ENCODE peak calls at places on chromosomes 7 and 10, in six cellular contexts. P is GM23338, X is tibial nerve, C is choroid plexus epithelial cell, L is upper lobe of right lung, F is astrocyte of the cerebellum. T is an unnamed sample.

GRCh38 chr10:49290131-49290530 is 8.8 kb upstream of the C10orf71 start:
- DNase-seq in P (no peak), X (no peak), C (no peak), L (no peak), F (no peak), T (no peak)

GRCh38 chr10:130363899-130364298 is 227.7 kb downstream of the GLRX3 start:
- DNase-seq in P (no peak), X (no peak), C (no peak), L (no peak), F (no peak), T (no peak)

GRCh38 chr7:949021-949934 is 5.2 kb downstream of the ADAP1 start:
- DNase-seq in P (no peak), X (no peak), C (no peak), L (peak), F (no peak), T (no peak)

GRCh38 chr7:140688341-140688740 is 8.2 kb upstream of the NDUFB2 start:
- DNase-seq in P (no peak), X (no peak), C (no peak), L (no peak), F (no peak), T (no peak)

GRCh38 chr7:84617265-84618030 is 422.9 kb upstream of the SEMA3A start:
- DNase-seq in P (no peak), X (no peak), C (no peak), L (no peak), F (no peak), T (no peak)

GRCh38 chr10:13977861-13978843 is 352.6 kb downstream of the FRMD4A start:
- DNase-seq in P (no peak), X (no peak), C (peak), L (no peak), F (peak), T (no peak)

GRCh38 chr10:99733366-99733765 is 1.3 kb downstream of the CUTC start:
- DNase-seq in P (no peak), X (no peak), C (no peak), L (no peak), F (no peak), T (no peak)

GRCh38 chr10:130022501-130023299 is 58.6 kb upstream of the EBF3 start:
- DNase-seq in P (no peak), X (no peak), C (peak), L (peak), F (peak), T (no peak)

GRCh38 chr10:77620731-77621130 is 16.9 kb downstream of the KCNMA1 start:
- DNase-seq in P (no peak), X (no peak), C (no peak), L (no peak), F (no peak), T (no peak)

GRCh38 chr10:103449208-103450144 is 2.7 kb downstream of the CALHM2 start:
- DNase-seq in P (no peak), X (no peak), C (no peak), L (no peak), F (no peak), T (no peak)

GRCh38 chr10:18501198-18501597 is 150.2 kb downstream of the NSUN6 start:
- DNase-seq in P (no peak), X (no peak), C (peak), L (no peak), F (no peak), T (no peak)

GRCh38 chr7:155701972-155702544 is 57.6 kb downstream of the RBM33 start:
- DNase-seq in P (no peak), X (no peak), C (peak), L (no peak), F (no peak), T (no peak)

GRCh38 chr10:12510566-12510965 is 161.2 kb downstream of the CAMK1D start:
- DNase-seq in P (no peak), X (no peak), C (no peak), L (no peak), F (peak), T (no peak)

GRCh38 chr10:64115913-64116643 is 594.9 kb downstream of the REEP3 start:
- DNase-seq in P (peak), X (no peak), C (peak), L (no peak), F (no peak), T (no peak)

GRCh38 chr10:88389456-88389855 is 193.7 kb downstream of the RNLS start:
- DNase-seq in P (peak), X (peak), C (peak), L (no peak), F (peak), T (no peak)

GRCh38 chr7:74312418-74313021 is 23.3 kb downstream of the CLIP2 start:
- DNase-seq in P (no peak), X (no peak), C (no peak), L (no peak), F (no peak), T (no peak)

GRCh38 chr7:1296727-1297475 is 64.2 kb downstream of the UNCX start:
- DNase-seq in P (no peak), X (no peak), C (no peak), L (no peak), F (no peak), T (no peak)

GRCh38 chr10:36302086-36302485 is 660.0 kb upstream of the FZD8 start:
- DNase-seq in P (no peak), X (no peak), C (no peak), L (no peak), F (no peak), T (no peak)

GRCh38 chr7:140403878-140404564 is at the start of gene RAB19:
- DNase-seq in P (peak), X (no peak), C (no peak), L (peak), F (no peak), T (no peak)

GRCh38 chr10:13346912-13347234 is 1.2 kb downstream of the SEPHS1 start:
- DNase-seq in P (peak), X (no peak), C (no peak), L (no peak), F (no peak), T (no peak)

GRCh38 chr7:33334349-33334748 is 205.0 kb downstream of the BBS9 start:
- DNase-seq in P (peak), X (no peak), C (peak), L (no peak), F (no peak), T (no peak)

GRCh38 chr10:44967596-44967995 is 8.0 kb downstream of the RASSF4 start:
- DNase-seq in P (no peak), X (no peak), C (no peak), L (no peak), F (no peak), T (no peak)

GRCh38 chr10:83677795-83678194 is 461.5 kb upstream of the GHITM start:
- DNase-seq in P (no peak), X (no peak), C (peak), L (no peak), F (no peak), T (no peak)

GRCh38 chr7:11239311-11239710 is 265.6 kb downstream of the PHF14 start:
- DNase-seq in P (no peak), X (no peak), C (no peak), L (no peak), F (no peak), T (no peak)

GRCh38 chr7:88309845-88310244 is 3.2 kb upstream of the STEAP4 start:
- DNase-seq in P (no peak), X (peak), C (no peak), L (no peak), F (no peak), T (no peak)

GRCh38 chr7:3201306-3201705 is 99.7 kb upstream of the SDK1 start:
- DNase-seq in P (no peak), X (no peak), C (no peak), L (no peak), F (no peak), T (no peak)

GRCh38 chr7:33590902-33591301 is 314.4 kb upstream of the BMPER start:
- DNase-seq in P (no peak), X (no peak), C (peak), L (no peak), F (no peak), T (no peak)

GRCh38 chr10:59561397-59562121 is 148.1 kb downstream of the SLC16A9 start:
- DNase-seq in P (no peak), X (no peak), C (no peak), L (no peak), F (no peak), T (no peak)

GRCh38 chr7:84248267-84248666 is 53.7 kb upstream of the SEMA3A start:
- DNase-seq in P (no peak), X (no peak), C (peak), L (no peak), F (no peak), T (no peak)

GRCh38 chr7:95592570-95592969 is 3.7 kb downstream of the PDK4 start:
- DNase-seq in P (no peak), X (no peak), C (no peak), L (no peak), F (no peak), T (no peak)

GRCh38 chr7:95586951-95587301 is 9.4 kb downstream of the PDK4 start:
- DNase-seq in P (no peak), X (no peak), C (no peak), L (no peak), F (no peak), T (no peak)

GRCh38 chr7:95589766-95590165 is 6.5 kb downstream of the PDK4 start:
- DNase-seq in P (no peak), X (no peak), C (no peak), L (no peak), F (no peak), T (no peak)

GRCh38 chr7:95590387-95591248 is 5.7 kb downstream of the PDK4 start:
- DNase-seq in P (no peak), X (no peak), C (no peak), L (no peak), F (no peak), T (no peak)

GRCh38 chr7:95589031-95589430 is 7.3 kb downstream of the PDK4 start:
- DNase-seq in P (no peak), X (no peak), C (no peak), L (no peak), F (no peak), T (no peak)
- H3K4me3 ChIP-seq in P (no peak), X (peak), C (no peak), L (peak), F (no peak), T (peak)

GRCh38 chr10:122939819-122940543 is 14.0 kb downstream of the C10orf88 start:
- DNase-seq in P (no peak), X (no peak), C (peak), L (no peak), F (peak), T (no peak)
- H3K4me3 ChIP-seq in P (no peak), X (no peak), C (no peak), L (no peak), F (no peak), T (no peak)

DNA sequence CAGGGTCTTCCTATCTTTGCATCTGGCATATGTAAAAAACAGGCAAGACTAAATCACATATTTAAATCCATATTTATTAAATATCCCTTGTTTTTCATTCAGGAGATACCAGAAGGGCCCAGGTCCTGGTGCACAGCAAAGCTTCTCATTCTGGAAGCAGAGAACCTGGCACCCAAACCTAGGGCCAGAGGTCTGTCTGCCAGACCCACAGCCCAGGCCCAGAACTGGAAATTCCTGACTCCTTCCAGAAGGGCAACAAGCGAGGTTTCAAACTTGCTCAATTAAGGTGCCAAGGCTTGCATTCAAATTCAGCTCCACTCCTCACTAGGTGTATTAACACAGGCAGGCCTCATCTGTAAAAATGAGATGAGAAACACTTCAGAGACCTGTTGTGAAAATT is 4.2 kb upstream of the MYO1G start:
- DNase-seq in P (no peak), X (no peak), C (no peak), L (no peak), F (no peak), T (no peak)
- H3K4me3 ChIP-seq in P (no peak), X (no peak), C (no peak), L (no peak), F (no peak), T (no peak)

DNA sequence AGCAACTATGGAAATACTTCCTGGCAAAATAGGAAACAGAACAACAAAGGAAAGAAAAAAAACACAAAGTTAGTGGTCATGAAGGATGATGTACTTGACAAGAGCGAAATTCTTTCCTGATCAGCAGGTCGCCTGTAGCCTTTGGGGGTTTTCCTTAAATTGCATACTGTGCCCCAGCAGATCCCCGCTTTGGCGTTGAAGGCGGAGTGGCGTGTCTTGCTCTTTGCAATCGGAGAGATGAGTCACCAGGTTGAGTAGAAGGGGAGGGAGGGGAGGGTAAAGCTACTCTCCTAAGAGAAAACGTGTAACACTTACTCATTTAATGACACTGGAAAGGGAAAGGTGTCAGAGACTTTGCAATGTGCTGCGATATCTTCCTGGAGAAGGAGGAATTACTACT is 587.2 kb downstream of the SORCS1 start:
- DNase-seq in P (peak), X (no peak), C (peak), L (no peak), F (no peak), T (no peak)
- H3K4me3 ChIP-seq in P (no peak), X (no peak), C (no peak), L (no peak), F (no peak), T (no peak)

DNA sequence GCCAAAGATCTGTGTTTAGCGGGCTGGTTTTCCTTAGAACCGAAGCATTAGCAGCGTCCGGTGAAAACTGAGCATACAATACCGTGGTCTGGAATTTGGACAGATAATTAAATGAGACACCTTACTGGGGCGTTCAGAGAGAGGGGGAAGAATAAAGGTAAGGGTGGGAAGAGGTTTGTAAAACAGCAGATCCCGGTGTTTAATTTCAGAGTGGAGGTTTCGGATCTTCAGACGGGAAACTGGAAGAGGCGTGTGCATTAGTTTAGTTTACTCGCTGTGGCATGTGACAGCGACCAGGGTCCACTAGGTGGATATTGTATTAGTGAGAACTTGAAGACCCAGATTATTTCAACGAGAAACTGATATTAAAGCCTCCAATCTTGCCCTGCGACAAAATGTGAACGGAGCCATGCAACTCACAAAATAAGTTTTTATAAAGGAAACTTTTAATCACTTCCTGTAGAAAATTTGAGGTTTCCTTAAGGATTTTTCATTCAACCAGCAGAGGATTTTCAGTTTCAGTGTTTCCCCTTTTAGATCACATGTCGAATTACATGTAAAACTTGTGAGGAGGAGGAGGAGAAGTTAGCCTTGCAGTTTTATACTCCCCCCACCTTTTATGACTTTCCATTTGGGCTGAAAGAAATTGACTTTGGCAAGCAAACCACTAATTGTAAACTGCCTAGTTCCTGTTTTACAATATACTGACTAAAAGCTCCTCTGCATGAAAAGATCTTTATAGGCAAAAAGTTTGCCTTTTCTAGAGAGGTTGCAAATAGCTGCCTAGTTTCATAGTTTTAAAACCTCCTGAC is 2.8 kb downstream of the BAMBI start:
- DNase-seq in P (no peak), X (no peak), C (peak), L (no peak), F (no peak), T (no peak)
- H3K4me3 ChIP-seq in P (peak), X (peak), C (peak), L (peak), F (peak), T (no peak)

GRCh38 chr10:71039551-71039950 is 151.2 kb upstream of the PCBD1 start:
- DNase-seq in P (no peak), X (no peak), C (no peak), L (peak), F (no peak), T (no peak)

GRCh38 chr10:71036279-71036535 is 147.8 kb upstream of the PCBD1 start:
- DNase-seq in P (no peak), X (no peak), C (no peak), L (no peak), F (no peak), T (no peak)

GRCh38 chr10:71038921-71039320 is 150.6 kb upstream of the PCBD1 start:
- DNase-seq in P (no peak), X (no peak), C (no peak), L (peak), F (no peak), T (no peak)

GRCh38 chr10:71036586-71036985 is 148.2 kb upstream of the PCBD1 start:
- DNase-seq in P (no peak), X (no peak), C (no peak), L (no peak), F (no peak), T (no peak)

DNA sequence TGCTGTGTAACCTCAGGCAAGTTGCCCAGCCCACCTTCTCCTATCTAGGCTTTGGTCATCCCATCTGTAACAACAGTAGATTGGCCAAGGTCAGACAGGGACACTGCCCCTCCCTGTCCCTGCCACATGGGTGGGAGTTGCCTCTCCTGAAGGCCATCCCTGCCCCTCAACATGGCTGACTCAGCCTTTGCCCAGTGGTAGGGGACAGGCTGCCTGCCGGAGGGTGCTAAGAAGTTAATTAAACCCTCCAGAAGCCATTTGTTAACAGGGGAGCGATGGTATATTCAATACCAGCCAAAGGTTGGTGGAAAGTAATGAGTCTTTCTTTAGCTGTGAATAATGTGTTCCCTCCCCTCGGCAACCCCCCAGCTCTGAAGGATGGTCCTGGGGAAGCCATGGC is 149.9 kb upstream of the PCBD1 start:
- DNase-seq in P (no peak), X (no peak), C (no peak), L (no peak), F (no peak), T (no peak)
- H3K4me3 ChIP-seq in P (no peak), X (no peak), C (no peak), L (no peak), F (no peak), T (no peak)

GRCh38 chr7:25615005-25615404 is 386.7 kb upstream of the NPVF start:
- DNase-seq in P (no peak), X (no peak), C (no peak), L (no peak), F (no peak), T (no peak)
- H3K4me3 ChIP-seq in P (no peak), X (no peak), C (no peak), L (no peak), F (no peak), T (no peak)

DNA sequence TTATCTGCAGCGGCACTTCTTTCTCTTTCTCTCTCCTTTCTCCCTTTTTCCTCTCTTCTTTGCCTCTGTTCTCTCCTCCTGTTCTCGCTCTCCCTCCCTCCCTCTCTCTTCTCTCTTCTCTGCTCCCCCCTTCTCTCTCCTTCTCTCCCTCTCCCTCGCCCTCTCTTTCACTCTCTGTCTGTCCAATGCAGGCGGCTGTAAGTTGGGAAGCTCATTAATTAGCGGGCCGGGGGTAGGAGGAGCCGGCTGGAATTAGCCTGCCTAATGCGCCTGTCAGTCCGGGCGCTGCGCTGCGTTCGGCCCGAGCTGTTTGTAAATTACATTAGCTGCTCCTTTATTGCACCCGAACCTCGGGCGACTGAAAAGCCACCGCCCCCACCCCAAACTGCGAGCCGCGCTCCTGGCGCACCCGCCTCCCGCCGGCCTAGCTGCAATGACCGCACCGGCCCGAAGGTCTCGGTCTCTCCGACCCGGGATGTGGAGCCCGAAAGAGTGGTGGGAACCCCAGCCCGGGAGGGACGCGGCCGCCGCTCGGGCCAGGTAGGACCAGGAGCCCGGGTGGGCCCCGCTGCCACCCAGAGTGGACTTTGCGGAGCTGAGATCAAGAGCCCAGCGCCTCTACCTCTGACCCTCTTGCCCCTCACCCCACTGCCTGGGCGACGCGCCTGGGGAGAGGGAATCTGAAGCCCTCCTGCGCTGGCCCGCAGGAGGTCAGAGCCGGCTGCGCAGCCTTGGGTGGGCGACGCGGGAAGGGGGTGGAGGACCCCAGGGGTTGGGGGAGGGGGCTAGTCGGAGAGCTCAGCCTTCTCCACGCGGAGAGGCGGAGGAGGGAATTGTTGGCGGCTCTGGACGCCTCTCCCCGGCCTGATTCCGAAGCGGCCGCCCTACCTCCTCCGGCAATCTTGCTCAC is at the start of gene LBX1:
- DNase-seq in P (peak), X (no peak), C (no peak), L (no peak), F (no peak), T (no peak)
- H3K4me3 ChIP-seq in P (peak), X (peak), C (no peak), L (peak), F (no peak), T (no peak)

T was measured in esophagus squamous epithelium.